ENCODE peak calls at places on chromosomes 4 and X, in ten cellular contexts. One of them, this sample, is unnamed.

GRCh38 chr4:752196-752861 is 46.7 kb downstream of the PCGF3 start:
- DNase-seq in fibroblast of villous mesenchyme: no peak
- DNase-seq in foreskin keratinocyte: no peak
- DNase-seq in GM20000: no peak
- DNase-seq in kidney epithelial cell: no peak
- DNase-seq in cardiac fibroblast: peak; percentile 31
- DNase-seq in WTC11: no peak
- DNase-seq in AG04450: no peak
- DNase-seq in bronchial epithelial cell: no peak
- DNase-seq in body of pancreas: no peak
- DNase-seq in this sample: peak; percentile 44

GRCh38 chr4:86132459-86132858 is 227.4 kb downstream of the MAPK10 start:
- DNase-seq in AG04450: no peak
- DNase-seq in WTC11: no peak
- DNase-seq in fibroblast of villous mesenchyme: no peak
- DNase-seq in body of pancreas: no peak
- DNase-seq in GM20000: no peak
- DNase-seq in kidney epithelial cell: no peak
- DNase-seq in foreskin keratinocyte: peak; percentile 27
- DNase-seq in cardiac fibroblast: no peak
- DNase-seq in bronchial epithelial cell: peak; percentile 33
- DNase-seq in this sample: no peak

GRCh38 chr4:142781114-142781513 is 65.0 kb downstream of the INPP4B start:
- DNase-seq in fibroblast of villous mesenchyme: no peak
- DNase-seq in kidney epithelial cell: no peak
- DNase-seq in GM20000: no peak
- DNase-seq in WTC11: no peak
- DNase-seq in foreskin keratinocyte: no peak
- DNase-seq in AG04450: no peak
- DNase-seq in body of pancreas: no peak
- DNase-seq in cardiac fibroblast: no peak
- DNase-seq in bronchial epithelial cell: peak; percentile 10
- DNase-seq in this sample: no peak

GRCh38 chr4:157075811-157076577 is at the start of gene GLRB:
- DNase-seq in WTC11: peak; percentile 54
- DNase-seq in fibroblast of villous mesenchyme: peak; percentile 32
- DNase-seq in kidney epithelial cell: no peak
- DNase-seq in AG04450: no peak
- DNase-seq in bronchial epithelial cell: no peak
- DNase-seq in foreskin keratinocyte: peak; percentile 9
- DNase-seq in GM20000: peak; percentile 24
- DNase-seq in cardiac fibroblast: no peak
- DNase-seq in body of pancreas: peak; percentile 61
- DNase-seq in this sample: no peak

GRCh38 chrX:69185886-69186285 is 20.6 kb upstream of the PJA1 start:
- DNase-seq in bronchial epithelial cell: no peak
- DNase-seq in WTC11: no peak
- DNase-seq in cardiac fibroblast: no peak
- DNase-seq in GM20000: no peak
- DNase-seq in foreskin keratinocyte: no peak
- DNase-seq in fibroblast of villous mesenchyme: no peak
- DNase-seq in body of pancreas: no peak
- DNase-seq in kidney epithelial cell: no peak
- DNase-seq in AG04450: no peak
- DNase-seq in this sample: no peak

GRCh38 chr4:68808060-68808459 is 7.7 kb upstream of the UGT2B10 start:
- DNase-seq in kidney epithelial cell: no peak
- DNase-seq in body of pancreas: no peak
- DNase-seq in AG04450: no peak
- DNase-seq in bronchial epithelial cell: no peak
- DNase-seq in foreskin keratinocyte: no peak
- DNase-seq in fibroblast of villous mesenchyme: no peak
- DNase-seq in GM20000: no peak
- DNase-seq in WTC11: no peak
- DNase-seq in cardiac fibroblast: no peak
- DNase-seq in this sample: no peak

GRCh38 chr4:3436798-3437581 is 4.8 kb upstream of the HGFAC start:
- DNase-seq in kidney epithelial cell: peak; percentile 49
- DNase-seq in bronchial epithelial cell: peak; percentile 90
- DNase-seq in WTC11: no peak
- DNase-seq in body of pancreas: peak; percentile 34
- DNase-seq in fibroblast of villous mesenchyme: peak; percentile 36
- DNase-seq in GM20000: no peak
- DNase-seq in AG04450: no peak
- DNase-seq in foreskin keratinocyte: peak; percentile 88
- DNase-seq in cardiac fibroblast: peak; percentile 44
- DNase-seq in this sample: peak; percentile 46

GRCh38 chr4:124478518-124478917 is 234.0 kb downstream of the ANKRD50 start:
- DNase-seq in cardiac fibroblast: peak; percentile 63
- DNase-seq in AG04450: no peak
- DNase-seq in body of pancreas: no peak
- DNase-seq in GM20000: no peak
- DNase-seq in fibroblast of villous mesenchyme: no peak
- DNase-seq in WTC11: no peak
- DNase-seq in bronchial epithelial cell: no peak
- DNase-seq in foreskin keratinocyte: no peak
- DNase-seq in kidney epithelial cell: no peak
- DNase-seq in this sample: no peak

GRCh38 chrX:35711281-35711680 is 86.9 kb upstream of the MAGEB16 start:
- DNase-seq in foreskin keratinocyte: no peak
- DNase-seq in GM20000: no peak
- DNase-seq in bronchial epithelial cell: no peak
- DNase-seq in body of pancreas: no peak
- DNase-seq in kidney epithelial cell: peak; percentile 19
- DNase-seq in cardiac fibroblast: no peak
- DNase-seq in fibroblast of villous mesenchyme: peak; percentile 8
- DNase-seq in WTC11: no peak
- DNase-seq in AG04450: no peak
- DNase-seq in this sample: peak; percentile 76

GRCh38 chr4:67746797-67747495 is 7.2 kb downstream of the GNRHR start:
- DNase-seq in WTC11: no peak
- DNase-seq in cardiac fibroblast: peak; percentile 68
- DNase-seq in GM20000: peak; percentile 14
- DNase-seq in foreskin keratinocyte: no peak
- DNase-seq in body of pancreas: no peak
- DNase-seq in kidney epithelial cell: no peak
- DNase-seq in fibroblast of villous mesenchyme: peak; percentile 50
- DNase-seq in bronchial epithelial cell: peak; percentile 52
- DNase-seq in AG04450: no peak
- DNase-seq in this sample: peak; percentile 71

GRCh38 chrX:45771114-45771513 is 570.4 kb upstream of the DIPK2B start:
- DNase-seq in AG04450: peak; percentile 75
- DNase-seq in WTC11: no peak
- DNase-seq in fibroblast of villous mesenchyme: peak; percentile 94
- DNase-seq in GM20000: no peak
- DNase-seq in bronchial epithelial cell: peak; percentile 91
- DNase-seq in cardiac fibroblast: peak; percentile 94
- DNase-seq in kidney epithelial cell: peak; percentile 72
- DNase-seq in body of pancreas: no peak
- DNase-seq in foreskin keratinocyte: peak; percentile 87
- DNase-seq in this sample: peak; percentile 91

GRCh38 chrX:103250977-103251376 is 4.0 kb downstream of the TCEAL8 start:
- DNase-seq in foreskin keratinocyte: peak; percentile 40
- DNase-seq in AG04450: no peak
- DNase-seq in body of pancreas: no peak
- DNase-seq in GM20000: no peak
- DNase-seq in cardiac fibroblast: no peak
- DNase-seq in kidney epithelial cell: no peak
- DNase-seq in WTC11: no peak
- DNase-seq in bronchial epithelial cell: peak; percentile 53
- DNase-seq in fibroblast of villous mesenchyme: no peak
- DNase-seq in this sample: no peak

GRCh38 chr4:48483777-48484493 is 792 bp downstream of the SLC10A4 start:
- DNase-seq in WTC11: peak; percentile 41
- DNase-seq in fibroblast of villous mesenchyme: no peak
- DNase-seq in AG04450: no peak
- DNase-seq in body of pancreas: no peak
- DNase-seq in kidney epithelial cell: no peak
- DNase-seq in bronchial epithelial cell: no peak
- DNase-seq in foreskin keratinocyte: no peak
- DNase-seq in GM20000: no peak
- DNase-seq in cardiac fibroblast: no peak
- DNase-seq in this sample: no peak

GRCh38 chr4:101218346-101218745 is 129.0 kb downstream of the PPP3CA start:
- DNase-seq in cardiac fibroblast: peak; percentile 70
- DNase-seq in WTC11: no peak
- DNase-seq in bronchial epithelial cell: no peak
- DNase-seq in fibroblast of villous mesenchyme: peak; percentile 56
- DNase-seq in body of pancreas: no peak
- DNase-seq in kidney epithelial cell: no peak
- DNase-seq in foreskin keratinocyte: no peak
- DNase-seq in GM20000: no peak
- DNase-seq in AG04450: no peak
- DNase-seq in this sample: no peak

GRCh38 chr4:182975806-182976205 is 58.6 kb upstream of the DCTD start:
- DNase-seq in GM20000: no peak
- DNase-seq in foreskin keratinocyte: peak; percentile 95
- DNase-seq in kidney epithelial cell: peak; percentile 76
- DNase-seq in bronchial epithelial cell: peak; percentile 97
- DNase-seq in AG04450: peak; percentile 29
- DNase-seq in WTC11: no peak
- DNase-seq in body of pancreas: no peak
- DNase-seq in cardiac fibroblast: peak; percentile 92
- DNase-seq in fibroblast of villous mesenchyme: peak; percentile 74
- DNase-seq in this sample: peak; percentile 72

GRCh38 chr4:177033130-177033529 is 240.4 kb upstream of the VEGFC start:
- DNase-seq in foreskin keratinocyte: no peak
- DNase-seq in cardiac fibroblast: no peak
- DNase-seq in body of pancreas: no peak
- DNase-seq in bronchial epithelial cell: no peak
- DNase-seq in kidney epithelial cell: no peak
- DNase-seq in fibroblast of villous mesenchyme: no peak
- DNase-seq in GM20000: no peak
- DNase-seq in WTC11: no peak
- DNase-seq in AG04450: no peak
- DNase-seq in this sample: no peak
- TF ChIP-seq CTCF in foreskin keratinocyte: peak; percentile 23
- TF ChIP-seq CTCF in cardiac fibroblast: no peak
- TF ChIP-seq CTCF in body of pancreas: no peak
- TF ChIP-seq CTCF in bronchial epithelial cell: no peak
- TF ChIP-seq CTCF in kidney epithelial cell: peak; percentile 10
- TF ChIP-seq CTCF in fibroblast of villous mesenchyme: no peak
- TF ChIP-seq CTCF in GM20000: no peak
- TF ChIP-seq CTCF in WTC11: no peak
- TF ChIP-seq CTCF in AG04450: peak; percentile 16
- TF ChIP-seq CTCF in this sample: peak; percentile 28

GRCh38 chr4:77052352-77052751 is 23.4 kb downstream of the CCNI start:
- DNase-seq in bronchial epithelial cell: peak; percentile 59
- DNase-seq in body of pancreas: peak; percentile 61
- DNase-seq in cardiac fibroblast: peak; percentile 69
- DNase-seq in GM20000: no peak
- DNase-seq in AG04450: no peak
- DNase-seq in foreskin keratinocyte: no peak
- DNase-seq in fibroblast of villous mesenchyme: peak; percentile 58
- DNase-seq in kidney epithelial cell: no peak
- DNase-seq in WTC11: peak; percentile 89
- DNase-seq in this sample: no peak
- TF ChIP-seq CTCF in bronchial epithelial cell: peak; percentile 67
- TF ChIP-seq CTCF in body of pancreas: peak; percentile 58
- TF ChIP-seq CTCF in cardiac fibroblast: peak; percentile 52
- TF ChIP-seq CTCF in GM20000: peak; percentile 50
- TF ChIP-seq CTCF in AG04450: peak; percentile 55
- TF ChIP-seq CTCF in foreskin keratinocyte: peak; percentile 80
- TF ChIP-seq CTCF in fibroblast of villous mesenchyme: peak; percentile 54
- TF ChIP-seq CTCF in kidney epithelial cell: peak; percentile 67
- TF ChIP-seq CTCF in WTC11: peak; percentile 59
- TF ChIP-seq CTCF in this sample: peak; percentile 35

GRCh38 chr4:146179784-146180405 is 4.4 kb downstream of the LSM6 start:
- DNase-seq in cardiac fibroblast: no peak
- DNase-seq in AG04450: no peak
- DNase-seq in foreskin keratinocyte: peak; percentile 29
- DNase-seq in bronchial epithelial cell: no peak
- DNase-seq in fibroblast of villous mesenchyme: no peak
- DNase-seq in body of pancreas: no peak
- DNase-seq in WTC11: no peak
- DNase-seq in kidney epithelial cell: no peak
- DNase-seq in GM20000: no peak
- DNase-seq in this sample: no peak

DNA sequence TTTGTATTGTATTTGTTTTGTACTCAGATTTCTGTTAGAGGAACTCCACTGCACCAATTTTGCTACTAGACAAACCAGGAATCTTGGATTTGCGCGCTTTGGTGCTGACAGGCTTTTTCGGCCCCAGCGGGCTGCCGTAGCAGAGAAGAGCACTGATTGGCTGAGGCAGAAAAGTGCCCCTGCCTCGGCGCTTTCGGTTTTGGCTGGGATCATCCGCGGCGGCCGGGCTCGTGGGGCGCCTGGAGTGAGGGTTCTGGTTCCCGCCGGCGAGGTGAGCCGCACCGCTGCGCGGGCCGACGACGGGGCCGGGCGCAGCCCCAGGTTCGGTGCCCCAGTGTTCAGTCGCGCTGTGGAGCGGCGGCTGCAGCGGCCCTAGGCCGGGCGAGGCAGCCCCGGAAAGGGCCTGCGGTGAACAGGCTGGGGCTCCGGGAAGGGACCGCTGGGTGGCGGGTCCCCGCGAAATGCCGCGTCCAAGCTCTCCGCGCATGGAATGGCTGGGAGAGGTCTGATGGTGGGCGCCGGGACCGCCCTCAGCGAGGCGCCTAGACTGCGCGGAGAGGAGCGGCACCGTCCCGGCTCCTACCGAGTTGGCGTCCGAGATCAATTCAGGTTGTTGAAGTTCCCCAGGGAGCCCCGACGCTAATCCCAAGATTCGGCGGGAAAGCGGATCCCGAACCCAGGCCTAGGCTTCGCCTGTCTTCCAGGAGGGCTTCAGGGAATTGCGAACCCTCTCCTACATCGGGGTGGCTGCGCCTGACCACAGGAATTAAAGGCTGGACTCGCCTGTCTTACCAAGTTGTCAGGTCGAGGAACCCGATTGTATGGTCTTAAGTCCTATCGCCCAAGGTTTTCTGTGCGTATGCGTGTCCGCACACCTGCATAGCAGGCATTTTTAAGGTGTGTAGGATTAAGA is at the start of gene LSM6:
- DNase-seq in GM20000: peak; percentile 92
- DNase-seq in WTC11: peak; percentile 77
- DNase-seq in bronchial epithelial cell: peak; percentile 72
- DNase-seq in body of pancreas: peak; percentile 93
- DNase-seq in fibroblast of villous mesenchyme: peak; percentile 90
- DNase-seq in cardiac fibroblast: peak; percentile 89
- DNase-seq in foreskin keratinocyte: peak; percentile 80
- DNase-seq in kidney epithelial cell: peak; percentile 23
- DNase-seq in AG04450: peak; percentile 64
- DNase-seq in this sample: peak; percentile 89
- TF ChIP-seq CTCF in GM20000: no peak
- TF ChIP-seq CTCF in WTC11: no peak
- TF ChIP-seq CTCF in bronchial epithelial cell: peak; percentile 1
- TF ChIP-seq CTCF in body of pancreas: peak; percentile 15
- TF ChIP-seq CTCF in fibroblast of villous mesenchyme: no peak
- TF ChIP-seq CTCF in cardiac fibroblast: no peak
- TF ChIP-seq CTCF in foreskin keratinocyte: no peak
- TF ChIP-seq CTCF in kidney epithelial cell: no peak
- TF ChIP-seq CTCF in AG04450: peak; percentile 6
- TF ChIP-seq CTCF in this sample: no peak

DNA sequence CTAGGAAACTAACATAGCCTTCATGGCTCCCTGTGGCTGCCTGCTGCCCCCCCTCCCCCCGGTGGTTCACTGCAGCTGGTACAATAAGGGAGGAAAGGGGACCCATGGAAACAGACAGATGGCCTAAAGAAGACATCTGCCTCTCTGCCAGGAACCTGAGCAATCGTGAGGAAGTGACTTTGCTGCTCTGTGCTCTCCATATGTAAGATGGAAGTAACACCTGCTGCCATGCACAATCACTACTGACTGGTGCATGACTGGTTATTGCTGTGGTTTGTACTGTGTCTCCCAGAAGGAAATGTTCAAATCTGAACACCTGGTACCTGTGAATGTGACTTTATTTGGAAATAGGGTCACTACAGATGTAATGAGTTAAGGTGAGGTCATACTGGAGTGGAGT is 43.6 kb downstream of the CD99L2 start:
- DNase-seq in GM20000: no peak
- DNase-seq in fibroblast of villous mesenchyme: no peak
- DNase-seq in kidney epithelial cell: no peak
- DNase-seq in WTC11: no peak
- DNase-seq in body of pancreas: no peak
- DNase-seq in AG04450: no peak
- DNase-seq in bronchial epithelial cell: peak; percentile 34
- DNase-seq in cardiac fibroblast: no peak
- DNase-seq in foreskin keratinocyte: peak; percentile 52
- DNase-seq in this sample: no peak
- TF ChIP-seq CTCF in GM20000: no peak
- TF ChIP-seq CTCF in fibroblast of villous mesenchyme: no peak
- TF ChIP-seq CTCF in kidney epithelial cell: no peak
- TF ChIP-seq CTCF in WTC11: no peak
- TF ChIP-seq CTCF in body of pancreas: no peak
- TF ChIP-seq CTCF in AG04450: no peak
- TF ChIP-seq CTCF in bronchial epithelial cell: no peak
- TF ChIP-seq CTCF in cardiac fibroblast: no peak
- TF ChIP-seq CTCF in foreskin keratinocyte: no peak
- TF ChIP-seq CTCF in this sample: no peak

This sample was measured in astrocyte of the spinal cord.